ENCODE peak calls at places on chromosomes 4 and X, in seven cellular contexts. L is ascending aorta; E is IMR-90; S is thoracic aorta; F is CD8-positive, alpha-beta memory T cell; H is mammary epithelial cell; D is heart left ventricle. R is an unnamed sample. For H3K27me3, the result is how much of the 10 kb centered on the place peaks cover.

GRCh38 chr4:39932776-39933402 is 44.8 kb downstream of the PDS5A start:
- DNase-seq in L (no peak), E (no peak), S (no peak), F (no peak), H (no peak), D (no peak), R (no peak)

GRCh38 chr4:79620627-79621026 is 212.6 kb upstream of the GK2 start:
- DNase-seq in L (no peak), E (no peak), S (no peak), F (no peak), H (no peak), D (no peak), R (no peak)

GRCh38 chrX:118459494-118459893 is 36.1 kb upstream of the DOCK11 start:
- DNase-seq in L (no peak), E (peak), S (no peak), F (no peak), H (peak), D (no peak), R (no peak)

GRCh38 chr4:176593943-176594342 is 198.8 kb downstream of the VEGFC start:
- DNase-seq in L (no peak), E (no peak), S (no peak), F (no peak), H (no peak), D (no peak), R (no peak)

GRCh38 chr4:112516401-112517066 is 554 bp upstream of the NEUROG2 start:
- DNase-seq in L (no peak), E (no peak), S (no peak), F (no peak), H (no peak), D (no peak), R (no peak)

GRCh38 chrX:27966955-27967354 is 14.3 kb downstream of the DCAF8L1 start:
- DNase-seq in L (no peak), E (peak), S (no peak), F (no peak), H (peak), D (no peak), R (peak)

GRCh38 chrX:10167573-10167972 is 10.8 kb downstream of the CLCN4 start:
- DNase-seq in L (no peak), E (no peak), S (no peak), F (no peak), H (no peak), D (no peak), R (no peak)

GRCh38 chr4:92035666-92036065 is 268.1 kb upstream of the GRID2 start:
- DNase-seq in L (no peak), E (peak), S (no peak), F (no peak), H (no peak), D (no peak), R (no peak)

GRCh38 chrX:106894392-106894909 is 8.7 kb downstream of the RIPPLY1 start:
- DNase-seq in L (no peak), E (peak), S (no peak), F (peak), H (peak), D (peak), R (peak)

GRCh38 chr4:143185253-143186107 is 763 bp downstream of the USP38 start:
- DNase-seq in L (no peak), E (peak), S (no peak), F (peak), H (peak), D (no peak), R (no peak)

GRCh38 chr4:170229021-170229420 is 139.3 kb upstream of the AADAT start:
- DNase-seq in L (no peak), E (no peak), S (no peak), F (no peak), H (peak), D (no peak), R (no peak)

GRCh38 chrX:140664939-140665338 is 44.6 kb upstream of the LINC00632 start:
- DNase-seq in L (no peak), E (peak), S (no peak), F (no peak), H (peak), D (no peak), R (no peak)

GRCh38 chr4:35124116-35124515 is 1120.2 kb downstream of the ARAP2 start:
- DNase-seq in L (no peak), E (no peak), S (no peak), F (no peak), H (no peak), D (no peak), R (no peak)

GRCh38 chrX:1212532-1212931 is at the start of gene CRLF2:
- DNase-seq in L (peak), E (no peak), S (no peak), F (no peak), H (peak), D (no peak), R (peak)

GRCh38 chr4:94000559-94000958 is 172.0 kb downstream of the ATOH1 start:
- DNase-seq in L (no peak), E (no peak), S (no peak), F (no peak), H (no peak), D (no peak), R (no peak)

GRCh38 chrX:55220119-55220794 is at the start of gene PAGE5:
- DNase-seq in L (no peak), E (no peak), S (no peak), F (no peak), H (no peak), D (no peak), R (no peak)

GRCh38 chr4:140078366-140078765 is 75.6 kb downstream of the MAML3 start:
- DNase-seq in L (no peak), E (peak), S (no peak), F (no peak), H (no peak), D (peak), R (no peak)

GRCh38 chr4:147707892-147708672 is 23.8 kb upstream of the ARHGAP10 start:
- DNase-seq in L (peak), E (peak), S (no peak), F (peak), H (peak), D (peak), R (no peak)

GRCh38 chr4:76996445-76996844 is 46.9 kb downstream of the SEPTIN11 start:
- DNase-seq in L (no peak), E (no peak), S (no peak), F (no peak), H (no peak), D (no peak), R (no peak)

GRCh38 chr4:73452953-73453700 is 17.1 kb downstream of the AFP start:
- DNase-seq in L (no peak), E (no peak), S (no peak), F (no peak), H (no peak), D (no peak), R (no peak)

GRCh38 chr4:141132689-141133145 is 552 bp downstream of the RNF150 start:
- DNase-seq in L (peak), E (peak), S (no peak), F (no peak), H (no peak), D (peak), R (peak)

GRCh38 chr4:147430111-147430510 is 50.8 kb upstream of the EDNRA start:
- DNase-seq in L (no peak), E (no peak), S (no peak), F (no peak), H (no peak), D (no peak), R (no peak)

GRCh38 chrX:153946910-153947769 is 2.7 kb upstream of the RENBP start:
- DNase-seq in L (peak), E (peak), S (no peak), F (peak), H (peak), D (peak), R (peak)

GRCh38 chrX:17496407-17496806 is 121.4 kb downstream of the NHS start:
- DNase-seq in L (no peak), E (no peak), S (no peak), F (no peak), H (peak), D (no peak), R (peak)

GRCh38 chr4:98771959-98772619 is 113.7 kb upstream of the TSPAN5 start:
- DNase-seq in L (no peak), E (no peak), S (no peak), F (no peak), H (no peak), D (no peak), R (no peak)

GRCh38 chr4:71498002-71498401 is 159.2 kb downstream of the SLC4A4 start:
- DNase-seq in L (no peak), E (peak), S (no peak), F (no peak), H (no peak), D (no peak), R (no peak)

GRCh38 chr4:148926861-148927260 is 484.6 kb upstream of the NR3C2 start:
- DNase-seq in L (no peak), E (peak), S (no peak), F (no peak), H (peak), D (peak), R (peak)

GRCh38 chrX:49956313-49956712 is 33.9 kb downstream of the CLCN5 start:
- DNase-seq in L (no peak), E (no peak), S (no peak), F (no peak), H (no peak), D (no peak), R (no peak)
- H3K27me3 ChIP-seq in L (under half), E (under half), S (under half), F (under half), H (under half), D (under half), R (under half)

DNA sequence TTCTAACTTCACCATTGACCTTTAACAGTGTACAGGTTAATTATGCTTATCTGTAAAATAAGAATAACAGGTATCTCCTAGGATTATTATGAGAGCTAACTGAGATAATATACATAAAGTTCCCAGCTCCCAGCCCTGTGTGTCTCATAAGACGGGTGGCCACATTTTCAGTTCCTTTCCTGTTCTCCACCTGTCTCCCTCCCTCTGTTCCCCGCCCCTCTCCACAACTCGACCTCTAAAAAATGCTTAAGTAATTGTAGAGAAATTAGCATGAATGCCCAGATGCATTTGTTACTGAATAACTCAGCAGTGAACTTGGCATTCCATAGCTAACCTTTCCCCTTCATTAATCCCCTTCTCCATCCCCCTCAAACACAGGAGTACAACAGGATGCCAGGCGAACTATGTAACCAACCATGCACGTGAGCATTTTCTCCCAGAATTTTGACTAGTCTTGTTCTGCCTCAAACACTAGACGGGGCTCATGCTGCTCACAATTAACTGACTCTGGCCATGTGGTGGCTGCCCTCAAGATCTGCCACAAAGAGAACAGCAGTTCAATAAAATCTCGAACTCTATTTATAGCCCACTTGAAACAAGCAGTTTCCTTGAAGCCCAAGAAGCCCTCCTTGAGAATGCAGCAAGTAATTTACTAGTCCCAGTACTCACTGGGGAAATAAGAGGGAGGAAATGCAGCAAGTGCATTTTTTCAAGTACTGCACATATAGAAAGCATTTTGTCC is 351.2 kb downstream of the ARHGAP24 start:
- DNase-seq in L (peak), E (peak), S (no peak), F (no peak), H (no peak), D (peak), R (peak)
- H3K4me3 ChIP-seq in L (no peak), E (no peak), S (no peak), F (no peak), H (no peak), D (no peak), R (no peak)

DNA sequence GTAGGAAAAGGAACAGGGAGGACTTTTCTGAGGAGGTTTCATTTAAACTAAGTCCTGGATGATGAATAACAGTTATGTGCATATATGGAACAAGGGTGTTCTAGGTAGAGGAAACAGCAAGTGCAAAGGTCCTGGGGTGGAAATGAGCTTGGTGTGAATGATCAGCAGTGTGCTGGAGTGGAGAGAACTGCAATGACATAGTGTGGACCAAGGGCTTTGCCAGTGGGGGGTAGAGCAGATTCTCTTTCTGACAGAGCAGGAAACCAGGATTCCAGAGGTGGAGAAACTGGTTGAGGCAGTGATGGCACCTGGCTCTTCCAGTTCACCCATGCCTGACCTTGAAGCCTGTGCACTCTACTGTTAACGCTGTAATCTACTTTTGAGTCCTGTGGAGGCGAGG is 1.7 kb downstream of the PPP1R3F start:
- DNase-seq in L (no peak), E (no peak), S (no peak), F (no peak), H (no peak), D (no peak), R (no peak)
- H3K27me3 ChIP-seq in L (under half), E (under half), S (under half), F (under half), H (under half), D (under half), R (under half)

GRCh38 chr4:3387943-3388348 is 53.8 kb upstream of the HGFAC start:
- DNase-seq in L (peak), E (peak), S (peak), F (no peak), H (peak), D (peak), R (peak)

GRCh38 chr4:3387154-3387942 is 54.4 kb upstream of the HGFAC start:
- DNase-seq in L (no peak), E (no peak), S (no peak), F (no peak), H (peak), D (no peak), R (no peak)

GRCh38 chr4:3389879-3390840 is 51.6 kb upstream of the HGFAC start:
- DNase-seq in L (no peak), E (no peak), S (no peak), F (no peak), H (no peak), D (no peak), R (no peak)

GRCh38 chr4:3389186-3389878 is 52.4 kb upstream of the HGFAC start:
- DNase-seq in L (no peak), E (no peak), S (no peak), F (no peak), H (no peak), D (no peak), R (no peak)

DNA sequence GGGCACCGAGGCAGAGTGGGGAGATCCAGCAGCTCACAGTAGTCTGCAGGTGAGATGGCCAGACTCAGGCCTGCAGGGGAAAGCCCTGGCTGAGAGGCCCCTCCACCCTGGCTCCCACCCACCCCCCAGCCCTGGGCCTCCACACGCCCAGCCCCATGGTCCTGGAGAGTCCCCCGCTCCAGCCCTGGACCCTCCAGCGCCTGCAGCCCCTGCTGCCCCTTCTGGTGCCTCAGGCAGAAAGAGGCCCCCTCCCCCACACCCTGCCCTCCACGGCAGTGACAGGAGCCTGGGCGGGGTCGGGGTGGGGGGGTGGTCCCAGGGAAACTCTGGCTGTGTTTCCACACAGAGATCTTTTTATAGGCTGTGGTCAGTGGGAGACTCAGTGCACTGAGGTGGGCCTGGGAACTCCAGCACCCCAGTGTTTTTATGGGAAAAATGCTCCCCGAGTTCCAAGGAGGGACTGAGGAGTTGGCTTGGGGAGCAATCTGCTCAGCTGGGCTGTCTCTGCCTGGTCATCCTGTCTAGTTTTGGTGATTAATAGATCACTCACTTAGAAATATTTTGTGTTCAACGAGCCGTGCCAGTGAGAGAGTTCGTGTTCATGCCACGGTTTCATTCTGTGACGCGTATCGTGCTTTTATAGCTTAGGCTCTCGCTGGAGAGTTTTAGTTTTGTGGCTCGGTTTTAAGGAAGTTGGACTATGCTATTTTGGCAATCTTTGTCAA is 53.1 kb upstream of the HGFAC start:
- DNase-seq in L (peak), E (peak), S (no peak), F (no peak), H (peak), D (no peak), R (peak)
- H3K4me3 ChIP-seq in L (peak), E (peak), S (peak), F (no peak), H (peak), D (peak), R (peak)

DNA sequence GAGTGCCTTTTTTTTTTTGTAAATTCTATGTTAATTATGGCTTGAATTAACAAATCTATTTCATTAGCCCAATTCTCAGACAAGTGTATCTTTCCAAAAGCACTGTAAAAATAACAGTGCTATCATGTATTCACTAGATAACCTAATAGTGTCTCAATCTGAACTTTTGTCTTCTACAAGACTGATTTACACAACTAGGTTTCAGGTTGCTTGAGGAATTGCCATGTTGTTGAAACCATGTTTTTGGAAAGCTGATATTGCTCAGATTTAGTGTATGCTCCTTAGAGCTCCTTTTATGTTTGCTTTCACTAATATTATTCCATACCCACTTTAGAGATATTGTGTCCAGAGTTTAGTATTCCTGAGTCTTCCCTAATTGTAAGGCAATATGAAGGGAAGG is 70.5 kb downstream of the GPAT3 start:
- DNase-seq in L (no peak), E (no peak), S (no peak), F (no peak), H (no peak), D (no peak), R (no peak)
- H3K27me3 ChIP-seq in L (under half), E (under half), S (under half), F (under half), H (under half), D (under half), R (under half)

GRCh38 chrX:47144626-47145407 is at the start of the genes NDUFB11 and RBM10:
- DNase-seq in L (peak), E (peak), S (peak), F (peak), H (peak), D (peak), R (peak)

GRCh38 chrX:47146936-47147859 is 2.2 kb downstream of the RBM10 start:
- DNase-seq in L (no peak), E (no peak), S (no peak), F (no peak), H (no peak), D (no peak), R (no peak)

GRCh38 chrX:47145408-47146120 is 543 bp downstream of the RBM10 start:
- DNase-seq in L (no peak), E (no peak), S (no peak), F (no peak), H (no peak), D (no peak), R (no peak)

GRCh38 chrX:47143894-47144625 is 442 bp downstream of the NDUFB11 start:
- DNase-seq in L (no peak), E (peak), S (no peak), F (no peak), H (no peak), D (peak), R (peak)

DNA sequence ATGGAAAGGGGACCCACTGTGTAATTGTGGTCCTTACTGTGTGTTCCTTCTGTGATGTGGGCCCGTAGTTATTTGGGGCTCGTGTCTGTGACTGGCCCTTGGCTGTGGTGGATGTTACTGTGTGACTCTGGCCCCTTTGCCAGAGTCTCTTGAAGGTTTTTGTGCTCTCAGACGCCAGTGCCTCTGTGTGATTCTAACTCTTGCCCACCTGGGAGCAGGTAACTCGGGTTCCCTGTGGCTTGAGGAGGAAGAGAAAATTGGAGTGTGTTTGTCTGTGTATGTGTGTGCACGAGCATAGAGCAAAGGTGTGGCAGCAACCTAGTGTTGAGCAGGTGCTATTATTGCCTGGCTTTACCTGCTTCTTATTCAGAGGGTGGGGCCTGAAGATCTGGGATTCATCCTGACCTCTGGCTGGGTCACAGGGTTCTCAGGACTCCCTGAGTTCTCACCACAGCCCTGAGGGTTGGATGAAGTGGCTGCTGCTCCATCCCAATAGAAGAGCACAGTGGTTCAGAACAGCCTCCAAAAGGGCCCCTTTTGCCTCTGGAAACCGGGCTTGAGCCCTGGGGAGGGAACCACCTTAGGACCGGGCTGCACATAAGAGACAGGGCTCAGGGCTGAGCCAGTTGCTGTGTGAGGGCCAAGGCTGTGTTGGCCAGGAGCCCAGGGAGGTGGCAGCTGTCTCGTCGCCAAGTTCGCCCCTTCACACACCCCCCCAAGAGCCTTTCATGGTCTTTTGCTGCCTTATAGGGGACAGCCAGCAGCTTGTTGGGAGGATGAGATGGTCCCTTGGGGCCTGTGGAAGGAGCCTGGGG is 1.3 kb downstream of the RBM10 start:
- DNase-seq in L (no peak), E (no peak), S (no peak), F (no peak), H (no peak), D (no peak), R (no peak)
- H3K4me3 ChIP-seq in L (peak), E (peak), S (peak), F (peak), H (peak), D (peak), R (peak)

GRCh38 chrX:40097101-40097491 is 662 bp downstream of the BCOR start:
- DNase-seq in L (no peak), E (no peak), S (no peak), F (peak), H (no peak), D (no peak), R (no peak)
- H3K27me3 ChIP-seq in L (under half), E (under half), S (under half), F (under half), H (under half), D (under half), R (under half)